ENCODE peak calls at places on chromosomes 7 and 10, in ten cellular contexts. E is OCI-M1; U is stimulated activated naive CD8-positive, alpha-beta T cell treated with anti-CD3 and anti-CD28 coated beads, Interleukin-15, Interleukin-2, amounts not matched to agents 100 U/mL and 50 U/mL, for 24 hours; W is retina; P is NCI-H187 treated with DMSO at 0.1 percent for 48 hours; I is HuH-7.5; J is HS-5; T is CD8-positive, alpha-beta memory T cell; K is hypothalamus; S is PC-3. F is an unnamed sample.

GRCh38 chr10:10462116-10462515 is 555.6 kb upstream of the CELF2 start:
- DNase-seq in W (no peak), K (no peak), E (no peak), U (no peak), P (no peak), J (no peak), T (no peak), I (no peak), S (no peak), F (no peak)

GRCh38 chr10:51915031-51915542 is 215.7 kb upstream of the CSTF2T start:
- DNase-seq in J (no peak), T (no peak), S (no peak), W (no peak), P (no peak), U (no peak), K (no peak), I (no peak), E (no peak), F (no peak)

GRCh38 chr7:117908031-117908795 is 35.0 kb upstream of the CTTNBP2 start:
- DNase-seq in P (no peak), U (no peak), S (no peak), W (no peak), E (no peak), T (no peak), I (no peak), J (no peak), K (no peak), F (no peak)

GRCh38 chr10:62437696-62438095 is 63.5 kb downstream of the ZNF365 start:
- DNase-seq in E (peak; percentile 84), S (peak; percentile 100), P (no peak), J (peak; percentile 56), U (no peak), I (no peak), W (peak; percentile 55), K (no peak), T (no peak), F (no peak)

GRCh38 chr10:46250898-46251856 is 35.6 kb upstream of the ANTXRL start:
- DNase-seq in U (no peak), T (no peak), W (no peak), S (no peak), J (no peak), P (no peak), K (no peak), E (no peak), I (no peak), F (no peak)

GRCh38 chr7:138125598-138126111 is 49.4 kb downstream of the AKR1D1 start:
- DNase-seq in I (no peak), K (no peak), E (peak; percentile 44), W (no peak), P (no peak), J (peak; percentile 49), S (peak; percentile 79), T (no peak), U (no peak), F (no peak)

GRCh38 chr7:7422641-7423040 is 113.0 kb downstream of the COL28A1 start:
- DNase-seq in P (no peak), T (no peak), J (no peak), E (no peak), K (no peak), S (no peak), U (no peak), I (no peak), W (no peak), F (no peak)

GRCh38 chr7:51256244-51256781 is 60.3 kb downstream of the COBL start:
- DNase-seq in S (no peak), T (no peak), U (no peak), K (peak; percentile 70), W (no peak), E (no peak), J (no peak), I (no peak), P (no peak), F (no peak)

GRCh38 chr7:24654305-24654704 is 81.1 kb downstream of the PALS2 start:
- DNase-seq in K (no peak), T (no peak), S (no peak), P (no peak), J (no peak), U (no peak), I (no peak), W (no peak), E (no peak), F (no peak)

GRCh38 chr7:26292768-26293560 is 1.3 kb downstream of the SNX10 start:
- DNase-seq in E (no peak), S (peak; percentile 5), J (no peak), I (peak; percentile 23), P (no peak), K (no peak), U (peak; percentile 29), T (no peak), W (peak; percentile 40), F (no peak)

GRCh38 chr10:32958085-32958991 is at the start of gene ITGB1:
- DNase-seq in T (peak; percentile 86), S (peak; percentile 100), E (peak; percentile 95), I (peak; percentile 76), J (no peak), W (peak; percentile 97), U (peak; percentile 91), P (peak; percentile 53), K (peak; percentile 91), F (no peak)

GRCh38 chr7:42494722-42495121 is 257.7 kb upstream of the GLI3 start:
- DNase-seq in I (no peak), K (no peak), J (no peak), T (no peak), P (no peak), E (no peak), W (no peak), U (no peak), S (no peak), F (no peak)

GRCh38 chr10:34078798-34079470 is 736.2 kb downstream of the PARD3 start:
- DNase-seq in I (no peak), K (no peak), E (no peak), W (no peak), T (no peak), S (no peak), J (no peak), P (no peak), U (no peak), F (no peak)

GRCh38 chr10:5283305-5284158 is 81.2 kb upstream of the UCN3 start:
- DNase-seq in J (no peak), I (peak; percentile 27), S (peak; percentile 53), K (no peak), U (peak; percentile 30), W (peak; percentile 58), T (no peak), E (peak; percentile 87), P (no peak), F (no peak)

GRCh38 chr10:73856261-73856660 is 18.1 kb downstream of the CAMK2G start:
- DNase-seq in I (no peak), T (no peak), P (no peak), K (no peak), U (no peak), J (no peak), E (no peak), S (no peak), W (no peak), F (no peak)

GRCh38 chr10:129553928-129554327 is 86.9 kb downstream of the MGMT start:
- DNase-seq in S (no peak), U (no peak), W (no peak), J (no peak), K (no peak), T (no peak), P (no peak), E (no peak), I (no peak), F (no peak)

GRCh38 chr10:110651044-110651958 is 7.2 kb downstream of the RBM20 start:
- DNase-seq in K (no peak), J (peak; percentile 58), I (no peak), W (no peak), P (no peak), S (no peak), U (peak; percentile 45), E (no peak), T (no peak), F (no peak)

GRCh38 chr7:150978136-150978789 is at the start of gene KCNH2:
- DNase-seq in P (peak; percentile 67), E (peak; percentile 63), W (peak; percentile 93), T (peak; percentile 14), I (peak; percentile 78), U (no peak), J (no peak), S (no peak), K (peak; percentile 36), F (no peak)

GRCh38 chr10:69684020-69684980 is 54.3 kb downstream of the FAM241B start:
- DNase-seq in I (no peak), J (no peak), K (no peak), S (peak; percentile 63), W (no peak), T (no peak), E (no peak), U (no peak), P (no peak), F (no peak)

GRCh38 chr10:4383683-4384082 is 442.3 kb upstream of the AKR1E2 start:
- DNase-seq in K (no peak), T (no peak), E (no peak), S (no peak), I (no peak), P (no peak), W (no peak), U (no peak), J (no peak), F (no peak)

GRCh38 chr10:16777473-16778370 is 39.5 kb downstream of the RSU1 start:
- DNase-seq in W (peak; percentile 70), K (no peak), I (peak; percentile 56), J (peak; percentile 13), T (no peak), U (no peak), P (peak; percentile 20), E (peak; percentile 78), S (peak; percentile 47), F (peak; percentile 25)

GRCh38 chr10:100143756-100144155 is 42.1 kb downstream of the ERLIN1 start:
- DNase-seq in J (no peak), S (no peak), U (no peak), P (no peak), W (no peak), K (no peak), T (no peak), I (no peak), E (no peak), F (no peak)

GRCh38 chr7:18235819-18236218 is 208.2 kb upstream of the PRPS1L1 start:
- DNase-seq in W (no peak), S (no peak), P (no peak), I (no peak), T (no peak), U (no peak), J (no peak), E (no peak), K (no peak), F (no peak)

GRCh38 chr10:128068398-128069285 is 57.6 kb downstream of the MKI67 start:
- DNase-seq in U (no peak), K (no peak), J (no peak), T (no peak), I (no peak), E (no peak), S (no peak), W (no peak), P (no peak), F (no peak)

GRCh38 chr10:51907342-51907741 is 207.9 kb upstream of the CSTF2T start:
- DNase-seq in J (no peak), I (no peak), S (no peak), P (no peak), K (no peak), T (no peak), U (no peak), E (no peak), W (no peak), F (no peak)

GRCh38 chr10:34729619-34730018 is 85.5 kb downstream of the PARD3 start:
- DNase-seq in T (no peak), K (no peak), E (no peak), I (no peak), W (no peak), J (no peak), P (no peak), S (no peak), U (no peak), F (no peak)

GRCh38 chr7:141511370-141512335 is 39.6 kb upstream of the AGK start:
- DNase-seq in W (peak; percentile 80), U (peak; percentile 23), J (no peak), E (no peak), S (no peak), K (no peak), P (no peak), I (no peak), T (no peak), F (no peak)

GRCh38 chr7:157339777-157340677 is 3.2 kb downstream of the DNAJB6 start:
- DNase-seq in W (peak; percentile 72), T (peak; percentile 56), K (no peak), P (no peak), I (peak; percentile 68), E (peak; percentile 55), S (peak; percentile 76), J (no peak), U (peak; percentile 70), F (peak; percentile 85)